ENCODE peak calls at places on chromosomes 3 and 15, in four cellular contexts. Q is uterus, C is breast epithelium, A is esophagus squamous epithelium. Y is an unnamed sample.

GRCh38 chr3:152444029-152444641 is 175.4 kb downstream of the MBNL1 start:
- DNase-seq in A (no peak), Q (no peak), C (no peak), Y (no peak)

GRCh38 chr3:134363381-134363755 is 10.9 kb downstream of the AMOTL2 start:
- DNase-seq in C (peak), Q (no peak), A (no peak), Y (no peak)

GRCh38 chr15:89365457-89366055 is 30.9 kb upstream of the POLG start:
- DNase-seq in Q (no peak), A (no peak), C (no peak), Y (peak)

GRCh38 chr3:44795197-44795596 is 33.6 kb downstream of the KIF15 start:
- DNase-seq in A (no peak), C (no peak), Q (no peak), Y (no peak)

GRCh38 chr3:127819656-127820055 is 2.7 kb downstream of the MGLL start:
- DNase-seq in Q (no peak), C (no peak), A (no peak), Y (no peak)

GRCh38 chr3:156471431-156471830 is 83.5 kb downstream of the SSR3 start:
- DNase-seq in Q (no peak), A (no peak), C (no peak), Y (no peak)

GRCh38 chr15:39511915-39512260 is 69.0 kb upstream of the THBS1 start:
- DNase-seq in C (no peak), A (no peak), Q (no peak), Y (no peak)

GRCh38 chr15:63842626-63843025 is 8.9 kb upstream of the HERC1 start:
- DNase-seq in A (no peak), Q (no peak), C (no peak), Y (no peak)

GRCh38 chr3:25901796-25902195 is 111.9 kb downstream of the OXSM start:
- DNase-seq in Q (no peak), C (no peak), A (no peak), Y (no peak)

GRCh38 chr3:184683900-184684560 is 27.8 kb downstream of the MAGEF1 start:
- DNase-seq in C (no peak), A (no peak), Q (no peak), Y (no peak)

GRCh38 chr3:190696777-190697501 is 165.6 kb downstream of the GMNC start:
- DNase-seq in A (no peak), C (no peak), Q (no peak), Y (no peak)

GRCh38 chr3:46503194-46503924 is 5.6 kb downstream of the RTP3 start:
- DNase-seq in C (no peak), Q (no peak), A (no peak), Y (no peak)

GRCh38 chr15:65804252-65804931 is 12.3 kb upstream of the DENND4A start:
- DNase-seq in C (no peak), Q (no peak), A (no peak), Y (no peak)

GRCh38 chr3:69205385-69205784 is 83.0 kb upstream of the LMOD3 start:
- DNase-seq in Q (no peak), A (no peak), C (no peak), Y (no peak)

GRCh38 chr15:67746450-67746849 is 78.9 kb upstream of the SKOR1 start:
- DNase-seq in Q (no peak), C (no peak), A (no peak), Y (no peak)

GRCh38 chr3:186032321-186032720 is 76.6 kb downstream of the ETV5 start:
- DNase-seq in A (no peak), C (no peak), Q (no peak), Y (no peak)

GRCh38 chr15:29568840-29569532 is 253.3 kb downstream of the TJP1 start:
- DNase-seq in Q (no peak), A (no peak), C (no peak), Y (peak)

GRCh38 chr15:74768771-74769342 is 13.0 kb upstream of the CSK start:
- DNase-seq in A (no peak), Q (peak), C (peak), Y (peak)

GRCh38 chr15:94206463-94207167 is 24.7 kb upstream of the MCTP2 start:
- DNase-seq in Q (no peak), C (no peak), A (no peak), Y (no peak)

GRCh38 chr3:26118165-26118564 is 328.3 kb downstream of the OXSM start:
- DNase-seq in C (no peak), Q (no peak), A (no peak), Y (no peak)

GRCh38 chr15:100909582-100909981 is 9.6 kb upstream of the LRRK1 start:
- DNase-seq in C (no peak), Q (peak), A (no peak), Y (no peak)

GRCh38 chr3:194782767-194783404 is 97.2 kb downstream of the FAM43A start:
- DNase-seq in A (no peak), Q (no peak), C (no peak), Y (no peak)

GRCh38 chr15:33292718-33293307 is 18.0 kb upstream of the RYR3 start:
- DNase-seq in Q (peak), C (no peak), A (no peak), Y (no peak)

GRCh38 chr3:27307566-27307965 is 61.6 kb downstream of the NEK10 start:
- DNase-seq in C (no peak), Q (no peak), A (no peak), Y (no peak)

GRCh38 chr15:64865998-64866520 is 24.3 kb downstream of the PLEKHO2 start:
- DNase-seq in A (no peak), Q (no peak), C (no peak), Y (no peak)

GRCh38 chr15:55742498-55742926 is 440 bp downstream of the PRTG start:
- DNase-seq in Q (peak), A (no peak), C (no peak), Y (no peak)

GRCh38 chr3:15781637-15782402 is 16.0 kb downstream of the ANKRD28 start:
- DNase-seq in C (no peak), Q (no peak), A (no peak), Y (no peak)

GRCh38 chr15:76337739-76338554 is 1.4 kb downstream of the ISL2 start:
- DNase-seq in Q (no peak), A (no peak), C (no peak), Y (no peak)

GRCh38 chr3:189355481-189356201 is 183.9 kb downstream of the TPRG1 start:
- DNase-seq in Q (no peak), A (no peak), C (no peak), Y (no peak)

GRCh38 chr15:63628123-63628822 is 31.1 kb downstream of the FBXL22 start:
- DNase-seq in Q (no peak), A (no peak), C (no peak), Y (no peak)

GRCh38 chr3:10929978-10930620 is 62.4 kb upstream of the SLC6A1 start:
- DNase-seq in C (peak), A (no peak), Q (peak), Y (no peak)

GRCh38 chr3:127383656-127384179 is 95.9 kb upstream of the PRR20G start:
- DNase-seq in Q (no peak), C (no peak), A (no peak), Y (no peak)

GRCh38 chr3:145735631-145736030 is 425.4 kb downstream of the PLOD2 start:
- DNase-seq in C (no peak), Q (no peak), A (no peak), Y (no peak)

GRCh38 chr3:145737952-145738351 is 423.0 kb downstream of the PLOD2 start:
- DNase-seq in C (no peak), A (no peak), Q (no peak), Y (no peak)

GRCh38 chr3:145739926-145740325 is 421.1 kb downstream of the PLOD2 start:
- DNase-seq in A (no peak), Q (no peak), C (no peak), Y (no peak)
- H3K27ac ChIP-seq in A (no peak), Q (no peak), C (no peak), Y (no peak)

GRCh38 chr15:37819191-37819590 is 115.2 kb upstream of the TMCO5A start:
- DNase-seq in C (no peak), A (no peak), Q (no peak), Y (no peak)

GRCh38 chr15:37823601-37824275 is 110.7 kb upstream of the TMCO5A start:
- DNase-seq in Q (no peak), A (no peak), C (no peak), Y (no peak)

GRCh38 chr15:37820380-37821128 is 113.9 kb upstream of the TMCO5A start:
- DNase-seq in A (no peak), C (no peak), Q (no peak), Y (no peak)

DNA sequence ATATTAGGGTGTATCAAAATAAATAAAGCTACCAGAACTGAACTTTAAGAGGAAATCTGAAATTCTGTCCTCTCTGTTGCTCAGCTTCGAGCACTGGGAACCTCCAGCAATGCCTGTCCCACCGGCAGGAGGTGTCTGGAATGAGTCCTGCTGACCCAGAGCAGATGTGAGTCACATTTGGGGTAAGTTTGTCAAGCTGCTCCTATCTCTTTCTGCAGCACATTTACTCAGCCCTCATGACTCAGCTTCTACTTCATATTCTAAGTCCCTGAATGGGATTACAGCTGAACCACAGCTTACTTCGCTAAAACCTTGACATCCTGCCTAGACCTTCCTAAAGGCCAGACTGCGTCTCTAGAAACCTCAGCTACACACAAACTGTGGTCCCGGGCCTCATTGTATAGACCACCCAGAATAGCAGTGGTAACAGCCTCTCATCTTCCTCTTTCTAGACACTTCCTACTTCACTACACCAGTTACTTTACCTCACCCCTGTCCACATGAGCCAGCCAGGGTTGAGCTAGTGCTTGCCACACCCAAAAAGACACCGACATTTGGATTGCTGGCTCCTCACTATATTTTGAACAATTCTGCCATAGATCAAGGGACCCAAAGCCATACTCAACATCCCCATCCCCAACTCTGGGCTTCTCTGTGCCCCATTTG is 109.6 kb upstream of the TMCO5A start:
- DNase-seq in C (no peak), Q (no peak), A (no peak), Y (no peak)
- H3K27ac ChIP-seq in C (no peak), Q (no peak), A (no peak), Y (no peak)

GRCh38 chr3:179071161-179071568 is 444 bp downstream of the ZMAT3 start:
- DNase-seq in Q (no peak), C (no peak), A (no peak), Y (no peak)
- H3K27ac ChIP-seq in Q (peak), C (peak), A (peak), Y (peak)

GRCh38 chr3:72449551-72449950 is 398.7 kb downstream of the SHQ1 start:
- DNase-seq in A (no peak), Q (no peak), C (no peak), Y (no peak)

GRCh38 chr3:72446406-72447058 is 401.7 kb downstream of the SHQ1 start:
- DNase-seq in C (peak), Q (no peak), A (no peak), Y (no peak)

GRCh38 chr3:72448858-72449257 is 399.4 kb downstream of the SHQ1 start:
- DNase-seq in C (no peak), A (no peak), Q (no peak), Y (no peak)

GRCh38 chr3:72447059-72447946 is 400.9 kb downstream of the SHQ1 start:
- DNase-seq in A (peak), Q (peak), C (peak), Y (peak)

GRCh38 chr3:72448375-72448823 is 399.8 kb downstream of the SHQ1 start:
- DNase-seq in C (no peak), A (no peak), Q (peak), Y (no peak)
- H3K27ac ChIP-seq in C (no peak), A (no peak), Q (no peak), Y (no peak)